ENCODE peak calls at places on chromosomes 7 and 10, in five cellular contexts. R is small intestine, F is HCT116, N is NT2/D1, H is heart right ventricle. T is an unnamed sample.

GRCh38 chr7:127214956-127215355 is 37.8 kb downstream of the GRM8 start:
- DNase-seq in R (no peak), F (no peak), N (no peak), H (no peak), T (no peak)

GRCh38 chr7:36175872-36176271 is 22.8 kb downstream of the EEPD1 start:
- DNase-seq in R (no peak), F (no peak), N (no peak), H (peak; percentile 37), T (no peak)

GRCh38 chr10:101133489-101134298 is 2.6 kb downstream of the TLX1 start:
- DNase-seq in R (no peak), F (no peak), N (no peak), H (no peak), T (no peak)

GRCh38 chr10:101012525-101013364 is 13.1 kb downstream of the LZTS2 start:
- DNase-seq in R (peak; percentile 88), F (peak; percentile 96), N (no peak), H (peak; percentile 93), T (no peak)

GRCh38 chr7:20257212-20257611 is 40.0 kb upstream of the MACC1 start:
- DNase-seq in R (no peak), F (no peak), N (no peak), H (no peak), T (no peak)

GRCh38 chr7:8620169-8620568 is 186.8 kb downstream of the NXPH1 start:
- DNase-seq in R (no peak), F (no peak), N (no peak), H (no peak), T (no peak)

GRCh38 chr7:132933076-132933466 is 148.8 kb downstream of the CHCHD3 start:
- DNase-seq in R (peak; percentile 9), F (no peak), N (no peak), H (no peak), T (no peak)

GRCh38 chr10:86951184-86951761 is 6.1 kb downstream of the MMRN2 start:
- DNase-seq in R (no peak), F (no peak), N (no peak), H (no peak), T (no peak)

GRCh38 chr10:94963901-94964300 is 25.4 kb downstream of the CYP2C9 start:
- DNase-seq in R (peak; percentile 64), F (peak; percentile 46), N (peak; percentile 39), H (no peak), T (no peak)

GRCh38 chr7:149827089-149827981 is 10.8 kb upstream of the ZNF862 start:
- DNase-seq in R (no peak), F (no peak), N (no peak), H (no peak), T (no peak)

GRCh38 chr7:34759477-34760125 is 101.6 kb downstream of the NPSR1 start:
- DNase-seq in R (peak; percentile 27), F (peak; percentile 48), N (peak; percentile 55), H (no peak), T (no peak)
- H3K4me1 ChIP-seq in R (no peaks in the 10 kb centered on the region), F (peaks cover 7% of the 10 kb centered on the region), N (no peaks in the 10 kb centered on the region), H (no peaks in the 10 kb centered on the region), T (no peaks in the 10 kb centered on the region)

DNA sequence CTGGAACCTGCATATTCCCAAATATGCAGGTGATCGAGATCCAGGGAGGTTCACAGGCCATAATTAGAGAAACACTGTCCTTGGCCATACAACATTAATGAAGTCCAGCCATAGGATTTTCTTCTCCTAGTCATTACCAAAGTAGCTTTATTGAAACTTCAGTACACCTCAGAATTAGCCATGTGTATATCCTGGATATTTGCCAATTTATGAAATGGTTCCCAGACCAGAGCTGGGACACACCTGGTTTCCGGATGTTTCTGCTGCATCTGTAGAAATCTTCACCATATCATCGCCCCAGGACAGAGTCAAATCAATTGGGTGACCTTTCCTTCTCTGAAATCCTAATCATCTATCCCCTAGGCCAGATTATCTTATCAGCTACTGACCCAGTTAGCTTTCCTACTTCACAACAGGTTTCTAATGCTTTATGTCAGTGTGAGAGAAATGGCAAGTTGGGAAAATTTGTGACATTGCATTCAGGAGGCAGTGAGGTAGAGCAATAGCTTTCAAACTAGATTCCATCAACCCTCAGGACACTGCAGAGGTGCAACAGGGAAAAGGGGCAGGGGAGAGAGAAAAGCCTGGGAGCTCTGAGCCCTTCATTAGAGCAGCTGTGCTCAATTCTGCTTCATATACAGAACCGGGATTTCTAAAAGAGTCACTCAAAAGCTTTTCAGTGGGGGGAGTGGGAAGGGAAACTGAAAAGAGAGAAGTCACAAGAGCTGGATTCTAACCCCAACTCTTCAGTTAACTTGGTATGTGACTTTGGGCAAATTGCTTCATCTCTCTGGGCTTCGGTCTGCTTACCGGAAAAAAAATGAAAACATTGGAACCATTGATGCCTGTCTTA is 118.8 kb upstream of the KMT2E start:
- DNase-seq in R (peak; percentile 50), F (no peak), N (no peak), H (no peak), T (no peak)
- H3K4me1 ChIP-seq in R (peaks cover 6% of the 10 kb centered on the region), F (no peaks in the 10 kb centered on the region), N (no peaks in the 10 kb centered on the region), H (no peaks in the 10 kb centered on the region), T (no peaks in the 10 kb centered on the region)

GRCh38 chr7:28481131-28481926 is 69.0 kb downstream of the CREB5 start:
- DNase-seq in R (no peak), F (no peak), N (peak; percentile 8), H (no peak), T (no peak)

GRCh38 chr7:28480595-28480994 is 68.3 kb downstream of the CREB5 start:
- DNase-seq in R (no peak), F (no peak), N (no peak), H (no peak), T (no peak)

GRCh38 chr7:28483868-28484267 is 71.5 kb downstream of the CREB5 start:
- DNase-seq in R (no peak), F (no peak), N (no peak), H (no peak), T (no peak)

GRCh38 chr7:28484276-28484675 is 72.0 kb downstream of the CREB5 start:
- DNase-seq in R (no peak), F (no peak), N (no peak), H (no peak), T (no peak)

GRCh38 chr7:28483112-28483511 is 70.8 kb downstream of the CREB5 start:
- DNase-seq in R (no peak), F (no peak), N (peak; percentile 28), H (no peak), T (no peak)
- H3K4me1 ChIP-seq in R (no peaks in the 10 kb centered on the region), F (no peaks in the 10 kb centered on the region), N (peaks cover 4% of the 10 kb centered on the region), H (no peaks in the 10 kb centered on the region), T (peaks cover 4% of the 10 kb centered on the region)

DNA sequence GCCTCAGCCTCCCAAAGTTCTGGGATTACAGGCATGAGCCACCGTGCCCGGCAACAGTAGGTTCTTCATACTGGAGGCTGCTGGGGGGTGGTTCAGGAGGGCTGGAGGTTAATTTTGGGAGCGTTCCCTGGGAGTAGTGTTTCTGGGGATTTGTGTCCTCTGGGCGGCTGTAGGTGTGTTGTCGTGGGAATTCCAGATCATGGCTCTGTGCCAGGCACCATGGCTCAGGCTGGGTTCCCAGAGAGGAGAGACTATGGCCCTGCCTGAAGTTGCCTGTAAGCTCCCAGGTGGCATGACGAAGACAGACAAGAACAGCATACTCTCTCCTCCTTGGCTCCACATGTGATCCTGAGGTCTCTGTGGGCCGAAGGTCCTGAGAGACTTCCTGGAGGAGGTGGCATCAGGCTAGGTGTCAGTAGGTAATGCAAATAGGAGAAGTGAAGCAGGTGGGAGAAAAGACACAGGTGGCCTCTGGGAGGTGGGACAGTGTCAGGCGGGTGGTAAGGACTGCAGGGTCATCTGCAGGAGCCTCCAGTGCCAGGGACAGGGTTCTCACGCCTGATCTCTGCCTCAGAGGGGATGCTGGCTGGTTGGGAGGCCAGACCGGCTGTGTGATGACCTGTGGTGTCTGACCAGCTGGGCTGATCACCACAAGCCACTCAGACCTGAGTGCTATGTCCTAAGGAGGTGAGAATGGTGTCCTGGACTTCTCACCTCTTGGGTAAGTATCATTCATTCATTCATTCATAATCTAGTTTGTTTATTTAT is 18.7 kb downstream of the CLIP2 start:
- DNase-seq in R (no peak), F (no peak), N (no peak), H (no peak), T (no peak)
- H3K4me1 ChIP-seq in R (peaks cover 6% of the 10 kb centered on the region), F (peaks cover 77% of the 10 kb centered on the region), N (peaks cover 16% of the 10 kb centered on the region), H (peaks cover 16% of the 10 kb centered on the region), T (peaks cover 16% of the 10 kb centered on the region)

DNA sequence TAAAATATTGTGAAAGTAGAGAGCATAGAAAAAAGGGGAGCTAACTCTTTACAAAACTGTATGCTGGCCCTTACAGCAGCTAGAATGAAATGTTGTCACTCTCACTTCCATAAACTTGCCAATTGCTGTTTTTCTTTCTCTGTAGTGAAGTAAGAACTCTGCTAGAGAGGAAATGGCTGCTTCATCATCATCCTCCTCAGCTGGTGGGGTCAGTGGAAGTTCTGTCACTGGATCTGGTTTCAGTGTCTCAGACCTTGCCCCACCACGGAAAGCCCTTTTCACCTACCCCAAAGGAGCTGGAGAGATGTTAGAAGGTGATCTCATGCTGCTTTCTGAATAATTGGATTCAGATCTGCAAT is 7.6 kb upstream of the ASCC1 start:
- DNase-seq in R (no peak), F (no peak), N (no peak), H (no peak), T (no peak)
- H3K4me1 ChIP-seq in R (no peaks in the 10 kb centered on the region), F (peaks cover 3% of the 10 kb centered on the region), N (no peaks in the 10 kb centered on the region), H (peaks cover 21% of the 10 kb centered on the region), T (peaks cover 81% of the 10 kb centered on the region)

GRCh38 chr10:79162022-79162421 is 93.3 kb downstream of the ZMIZ1 start:
- DNase-seq in R (no peak), F (no peak), N (no peak), H (no peak), T (no peak)
- H3K4me1 ChIP-seq in R (peaks cover 4% of the 10 kb centered on the region), F (peaks cover 40% of the 10 kb centered on the region), N (peaks cover 38% of the 10 kb centered on the region), H (peaks cover 93% of the 10 kb centered on the region), T (peaks cover 100% of the 10 kb centered on the region)

GRCh38 chr10:43121444-43121843 is 16.8 kb upstream of the CSGALNACT2 start:
- DNase-seq in R (no peak), F (no peak), N (no peak), H (no peak), T (no peak)
- H3K4me1 ChIP-seq in R (no peaks in the 10 kb centered on the region), F (no peaks in the 10 kb centered on the region), N (peaks cover 2% of the 10 kb centered on the region), H (peaks cover 10% of the 10 kb centered on the region), T (no peaks in the 10 kb centered on the region)

DNA sequence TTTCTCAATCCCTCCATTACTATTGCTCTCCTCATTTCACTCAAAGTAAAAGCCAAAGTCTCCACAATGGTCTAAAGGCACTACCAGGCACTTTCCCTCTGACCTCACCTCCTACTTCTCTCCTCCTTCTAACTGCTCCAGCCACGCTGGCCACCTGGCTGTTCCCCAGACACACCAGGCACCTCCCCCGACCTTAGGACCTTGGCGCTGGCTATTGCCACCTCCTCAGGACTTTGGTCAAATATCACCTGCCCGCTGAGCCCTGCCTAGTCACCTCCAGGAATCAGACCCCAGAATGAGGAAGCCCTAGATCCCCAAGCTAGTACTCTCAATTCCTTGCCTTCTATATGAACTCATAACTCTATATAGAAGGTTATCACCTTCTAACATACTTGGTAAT is 66.2 kb upstream of the STEAP1B start:
- DNase-seq in R (peak; percentile 80), F (no peak), N (no peak), H (no peak), T (no peak)
- H3K4me1 ChIP-seq in R (peaks cover 6% of the 10 kb centered on the region), F (no peaks in the 10 kb centered on the region), N (peaks cover 26% of the 10 kb centered on the region), H (peaks cover 37% of the 10 kb centered on the region), T (peaks cover 60% of the 10 kb centered on the region)

DNA sequence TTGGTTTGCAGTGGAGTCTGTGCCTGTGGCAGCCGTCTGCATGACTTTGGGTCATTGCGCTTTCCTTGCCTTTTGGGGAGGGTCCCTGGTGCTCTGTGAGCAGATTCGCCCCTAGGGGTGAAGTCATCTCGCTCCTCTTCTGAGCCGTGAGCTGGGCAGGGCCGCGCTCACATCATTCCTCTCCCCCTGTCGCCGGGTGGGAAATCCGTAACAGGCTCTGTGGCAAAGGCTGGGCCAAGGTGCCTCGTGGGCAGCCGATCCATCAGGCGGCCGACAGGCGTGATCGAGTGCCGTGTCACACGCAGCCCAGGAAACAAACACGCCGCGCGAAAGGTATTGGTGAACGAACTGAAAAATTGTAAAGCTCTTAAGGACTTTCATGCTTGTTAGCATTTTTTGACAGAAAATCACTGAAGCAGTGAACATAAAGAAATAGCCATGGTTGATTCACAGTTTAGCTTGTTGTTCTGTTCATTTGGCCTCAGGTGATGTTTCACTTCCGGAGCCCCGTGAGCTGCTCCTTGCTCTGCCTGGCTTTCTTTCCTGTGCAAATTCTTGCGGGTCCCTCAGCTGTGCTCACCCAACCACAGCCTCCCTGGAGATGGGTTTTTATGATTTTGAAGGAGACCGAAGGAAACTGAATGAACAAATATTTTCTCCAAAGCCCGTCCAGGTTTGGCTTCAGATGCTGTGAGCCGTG is 122.1 kb downstream of the NKX6-2 start:
- DNase-seq in R (no peak), F (no peak), N (no peak), H (no peak), T (no peak)
- H3K4me1 ChIP-seq in R (no peaks in the 10 kb centered on the region), F (peaks cover 7% of the 10 kb centered on the region), N (no peaks in the 10 kb centered on the region), H (peaks cover 5% of the 10 kb centered on the region), T (peaks cover 43% of the 10 kb centered on the region)